ENCODE peak calls at places on chromosomes 16 and 17, in seven cellular contexts. One of them, this sample, is unnamed. For H3K4me1, the result is how much of the 10 kb centered on the place peaks cover.

GRCh38 chr17:38741853-38742421 is 6.2 kb downstream of the PCGF2 start:
- DNase-seq in transverse colon: peak
- DNase-seq in CD8-positive, alpha-beta T cell: no peak
- DNase-seq in stomach: peak
- DNase-seq in left lung: peak
- DNase-seq in sigmoid colon: peak
- DNase-seq in cardiac muscle cell: no peak
- DNase-seq in this sample: no peak

GRCh38 chr16:71412270-71413160 is 29.3 kb downstream of the TLE7 start:
- DNase-seq in transverse colon: peak
- DNase-seq in stomach: peak
- DNase-seq in CD8-positive, alpha-beta T cell: peak
- DNase-seq in sigmoid colon: no peak
- DNase-seq in cardiac muscle cell: peak
- DNase-seq in left lung: peak
- DNase-seq in this sample: peak

GRCh38 chr17:882827-883585 is 96.6 kb downstream of the NXN start:
- DNase-seq in CD8-positive, alpha-beta T cell: no peak
- DNase-seq in stomach: peak
- DNase-seq in sigmoid colon: peak
- DNase-seq in transverse colon: peak
- DNase-seq in cardiac muscle cell: peak
- DNase-seq in left lung: no peak
- DNase-seq in this sample: peak

GRCh38 chr17:76659928-76660614 is 16.5 kb upstream of the ST6GALNAC1 start:
- DNase-seq in left lung: no peak
- DNase-seq in sigmoid colon: peak
- DNase-seq in stomach: no peak
- DNase-seq in cardiac muscle cell: no peak
- DNase-seq in transverse colon: peak
- DNase-seq in CD8-positive, alpha-beta T cell: no peak
- DNase-seq in this sample: no peak

GRCh38 chr16:19697756-19698318 is 20.2 kb downstream of the KNOP1 start:
- DNase-seq in transverse colon: peak
- DNase-seq in stomach: peak
- DNase-seq in left lung: no peak
- DNase-seq in CD8-positive, alpha-beta T cell: no peak
- DNase-seq in cardiac muscle cell: no peak
- DNase-seq in sigmoid colon: no peak
- DNase-seq in this sample: peak

GRCh38 chr17:76022285-76022684 is 4.8 kb downstream of the EVPL start:
- DNase-seq in left lung: no peak
- DNase-seq in transverse colon: no peak
- DNase-seq in CD8-positive, alpha-beta T cell: no peak
- DNase-seq in stomach: no peak
- DNase-seq in sigmoid colon: no peak
- DNase-seq in cardiac muscle cell: no peak
- DNase-seq in this sample: no peak

GRCh38 chr16:53865492-53865863 is 161.5 kb downstream of the FTO start:
- DNase-seq in transverse colon: no peak
- DNase-seq in sigmoid colon: no peak
- DNase-seq in left lung: no peak
- DNase-seq in CD8-positive, alpha-beta T cell: no peak
- DNase-seq in cardiac muscle cell: no peak
- DNase-seq in stomach: no peak
- DNase-seq in this sample: no peak

GRCh38 chr17:48542956-48543853 is 1.7 kb downstream of the HOXB2 start:
- DNase-seq in sigmoid colon: peak
- DNase-seq in stomach: no peak
- DNase-seq in left lung: no peak
- DNase-seq in transverse colon: peak
- DNase-seq in cardiac muscle cell: peak
- DNase-seq in CD8-positive, alpha-beta T cell: peak
- DNase-seq in this sample: peak

GRCh38 chr16:30745082-30745481 is 3.1 kb upstream of the PHKG2 start:
- DNase-seq in cardiac muscle cell: no peak
- DNase-seq in left lung: no peak
- DNase-seq in transverse colon: no peak
- DNase-seq in stomach: no peak
- DNase-seq in CD8-positive, alpha-beta T cell: no peak
- DNase-seq in sigmoid colon: no peak
- DNase-seq in this sample: no peak

GRCh38 chr16:71709231-71709781 is 15.2 kb downstream of the PHLPP2 start:
- DNase-seq in transverse colon: no peak
- DNase-seq in left lung: no peak
- DNase-seq in sigmoid colon: no peak
- DNase-seq in CD8-positive, alpha-beta T cell: no peak
- DNase-seq in stomach: no peak
- DNase-seq in cardiac muscle cell: no peak
- DNase-seq in this sample: no peak

GRCh38 chr16:13919330-13919682 is 648 bp upstream of the ERCC4 start:
- DNase-seq in transverse colon: no peak
- DNase-seq in sigmoid colon: no peak
- DNase-seq in cardiac muscle cell: peak
- DNase-seq in left lung: no peak
- DNase-seq in CD8-positive, alpha-beta T cell: peak
- DNase-seq in stomach: no peak
- DNase-seq in this sample: no peak

GRCh38 chr17:49552070-49552751 is 23.5 kb upstream of the NXPH3 start:
- DNase-seq in cardiac muscle cell: no peak
- DNase-seq in transverse colon: no peak
- DNase-seq in left lung: no peak
- DNase-seq in CD8-positive, alpha-beta T cell: no peak
- DNase-seq in sigmoid colon: no peak
- DNase-seq in stomach: no peak
- DNase-seq in this sample: no peak

GRCh38 chr16:83305092-83305491 is 502.7 kb upstream of the HSBP1 start:
- DNase-seq in transverse colon: no peak
- DNase-seq in stomach: no peak
- DNase-seq in CD8-positive, alpha-beta T cell: no peak
- DNase-seq in left lung: no peak
- DNase-seq in cardiac muscle cell: no peak
- DNase-seq in sigmoid colon: no peak
- DNase-seq in this sample: no peak

GRCh38 chr17:55962931-55963378 is 190.3 kb upstream of the ANKFN1 start:
- DNase-seq in sigmoid colon: no peak
- DNase-seq in left lung: no peak
- DNase-seq in stomach: no peak
- DNase-seq in CD8-positive, alpha-beta T cell: no peak
- DNase-seq in transverse colon: peak
- DNase-seq in cardiac muscle cell: peak
- DNase-seq in this sample: no peak

GRCh38 chr16:4913130-4913773 is 23.7 kb downstream of the PPL start:
- DNase-seq in stomach: no peak
- DNase-seq in transverse colon: no peak
- DNase-seq in sigmoid colon: no peak
- DNase-seq in cardiac muscle cell: no peak
- DNase-seq in left lung: no peak
- DNase-seq in CD8-positive, alpha-beta T cell: no peak
- DNase-seq in this sample: no peak

GRCh38 chr17:73283841-73284282 is 22.2 kb upstream of the CPSF4L start:
- DNase-seq in CD8-positive, alpha-beta T cell: no peak
- DNase-seq in transverse colon: no peak
- DNase-seq in sigmoid colon: peak
- DNase-seq in left lung: no peak
- DNase-seq in stomach: no peak
- DNase-seq in cardiac muscle cell: peak
- DNase-seq in this sample: no peak

GRCh38 chr16:84841787-84842300 is 22.1 kb downstream of the CRISPLD2 start:
- DNase-seq in sigmoid colon: no peak
- DNase-seq in left lung: peak
- DNase-seq in cardiac muscle cell: no peak
- DNase-seq in transverse colon: peak
- DNase-seq in stomach: peak
- DNase-seq in CD8-positive, alpha-beta T cell: no peak
- DNase-seq in this sample: no peak

GRCh38 chr16:66947302-66948033 is 12.2 kb downstream of the CES2 start:
- DNase-seq in sigmoid colon: peak
- DNase-seq in cardiac muscle cell: peak
- DNase-seq in CD8-positive, alpha-beta T cell: peak
- DNase-seq in transverse colon: peak
- DNase-seq in stomach: peak
- DNase-seq in left lung: peak
- DNase-seq in this sample: peak

GRCh38 chr17:49996495-49997255 is 1.7 kb upstream of the DLX3 start:
- DNase-seq in left lung: no peak
- DNase-seq in cardiac muscle cell: peak
- DNase-seq in sigmoid colon: no peak
- DNase-seq in CD8-positive, alpha-beta T cell: peak
- DNase-seq in transverse colon: peak
- DNase-seq in stomach: peak
- DNase-seq in this sample: peak

GRCh38 chr17:8451937-8452614 is 16.4 kb downstream of the NDEL1 start:
- DNase-seq in stomach: no peak
- DNase-seq in left lung: no peak
- DNase-seq in CD8-positive, alpha-beta T cell: no peak
- DNase-seq in cardiac muscle cell: no peak
- DNase-seq in sigmoid colon: no peak
- DNase-seq in transverse colon: no peak
- DNase-seq in this sample: no peak

GRCh38 chr17:81457917-81458555 is 54.6 kb downstream of the ACTG1 start:
- DNase-seq in left lung: no peak
- DNase-seq in stomach: no peak
- DNase-seq in transverse colon: no peak
- DNase-seq in sigmoid colon: no peak
- DNase-seq in CD8-positive, alpha-beta T cell: no peak
- DNase-seq in cardiac muscle cell: no peak
- DNase-seq in this sample: no peak

GRCh38 chr16:86922311-86922710 is 344.0 kb downstream of the FOXL1 start:
- DNase-seq in CD8-positive, alpha-beta T cell: no peak
- DNase-seq in cardiac muscle cell: no peak
- DNase-seq in transverse colon: no peak
- DNase-seq in sigmoid colon: no peak
- DNase-seq in stomach: no peak
- DNase-seq in left lung: no peak
- DNase-seq in this sample: no peak

GRCh38 chr17:74833501-74834361 is 26.0 kb downstream of the GRIN2C start:
- DNase-seq in left lung: peak
- DNase-seq in cardiac muscle cell: no peak
- DNase-seq in stomach: no peak
- DNase-seq in transverse colon: peak
- DNase-seq in CD8-positive, alpha-beta T cell: no peak
- DNase-seq in sigmoid colon: no peak
- DNase-seq in this sample: no peak

GRCh38 chr17:10121971-10122707 is 76.3 kb downstream of the GAS7 start:
- DNase-seq in stomach: no peak
- DNase-seq in CD8-positive, alpha-beta T cell: peak
- DNase-seq in cardiac muscle cell: no peak
- DNase-seq in sigmoid colon: peak
- DNase-seq in transverse colon: no peak
- DNase-seq in left lung: no peak
- DNase-seq in this sample: no peak

GRCh38 chr16:56637814-56638750 is at the start of gene MT1A:
- DNase-seq in left lung: peak
- DNase-seq in sigmoid colon: peak
- DNase-seq in transverse colon: peak
- DNase-seq in CD8-positive, alpha-beta T cell: no peak
- DNase-seq in cardiac muscle cell: peak
- DNase-seq in stomach: peak
- DNase-seq in this sample: peak

GRCh38 chr16:66223176-66223780 is 143.2 kb upstream of the CDH5 start:
- DNase-seq in sigmoid colon: peak
- DNase-seq in stomach: no peak
- DNase-seq in transverse colon: no peak
- DNase-seq in left lung: no peak
- DNase-seq in CD8-positive, alpha-beta T cell: no peak
- DNase-seq in cardiac muscle cell: no peak
- DNase-seq in this sample: peak

GRCh38 chr17:418421-418751 is 65.8 kb upstream of the RPH3AL start:
- DNase-seq in transverse colon: no peak
- DNase-seq in stomach: no peak
- DNase-seq in left lung: no peak
- DNase-seq in sigmoid colon: no peak
- DNase-seq in CD8-positive, alpha-beta T cell: peak
- DNase-seq in cardiac muscle cell: no peak
- DNase-seq in this sample: no peak

GRCh38 chr17:31493656-31494155 is 102.2 kb downstream of the RAB11FIP4 start:
- DNase-seq in sigmoid colon: no peak
- DNase-seq in cardiac muscle cell: no peak
- DNase-seq in CD8-positive, alpha-beta T cell: no peak
- DNase-seq in left lung: no peak
- DNase-seq in stomach: no peak
- DNase-seq in transverse colon: peak
- DNase-seq in this sample: no peak
- H3K4me1 ChIP-seq in sigmoid colon: under half
- H3K4me1 ChIP-seq in cardiac muscle cell: under half
- H3K4me1 ChIP-seq in CD8-positive, alpha-beta T cell: half or more
- H3K4me1 ChIP-seq in left lung: under half
- H3K4me1 ChIP-seq in stomach: half or more
- H3K4me1 ChIP-seq in transverse colon: half or more
- H3K4me1 ChIP-seq in this sample: under half

GRCh38 chr16:49330562-49331201 is 42.9 kb upstream of the C16orf78 start:
- DNase-seq in sigmoid colon: no peak
- DNase-seq in left lung: no peak
- DNase-seq in transverse colon: no peak
- DNase-seq in cardiac muscle cell: no peak
- DNase-seq in CD8-positive, alpha-beta T cell: no peak
- DNase-seq in stomach: no peak
- DNase-seq in this sample: no peak
- TF ChIP-seq CTCF in sigmoid colon: no peak
- TF ChIP-seq CTCF in left lung: no peak
- TF ChIP-seq CTCF in transverse colon: no peak
- TF ChIP-seq CTCF in cardiac muscle cell: no peak
- TF ChIP-seq CTCF in CD8-positive, alpha-beta T cell: no peak
- TF ChIP-seq CTCF in stomach: no peak
- TF ChIP-seq CTCF in this sample: no peak

GRCh38 chr16:11475896-11476630 is 110.7 kb downstream of the LITAF start:
- DNase-seq in transverse colon: no peak
- DNase-seq in cardiac muscle cell: no peak
- DNase-seq in CD8-positive, alpha-beta T cell: no peak
- DNase-seq in stomach: no peak
- DNase-seq in left lung: no peak
- DNase-seq in sigmoid colon: no peak
- DNase-seq in this sample: no peak
- H3K4me1 ChIP-seq in transverse colon: under half
- H3K4me1 ChIP-seq in cardiac muscle cell: under half
- H3K4me1 ChIP-seq in CD8-positive, alpha-beta T cell: under half
- H3K4me1 ChIP-seq in stomach: under half
- H3K4me1 ChIP-seq in left lung: under half
- H3K4me1 ChIP-seq in sigmoid colon: under half
- H3K4me1 ChIP-seq in this sample: under half

GRCh38 chr16:2614761-2615191 is 67.5 kb upstream of the KCTD5 start:
- DNase-seq in sigmoid colon: no peak
- DNase-seq in stomach: no peak
- DNase-seq in left lung: no peak
- DNase-seq in transverse colon: no peak
- DNase-seq in cardiac muscle cell: no peak
- DNase-seq in CD8-positive, alpha-beta T cell: peak
- DNase-seq in this sample: peak

GRCh38 chr16:2610781-2611498 is 71.4 kb upstream of the KCTD5 start:
- DNase-seq in CD8-positive, alpha-beta T cell: no peak
- DNase-seq in stomach: no peak
- DNase-seq in left lung: no peak
- DNase-seq in sigmoid colon: peak
- DNase-seq in transverse colon: no peak
- DNase-seq in cardiac muscle cell: no peak
- DNase-seq in this sample: no peak

GRCh38 chr16:2609827-2610470 is 72.1 kb downstream of the PDPK1 start:
- DNase-seq in transverse colon: no peak
- DNase-seq in CD8-positive, alpha-beta T cell: no peak
- DNase-seq in left lung: no peak
- DNase-seq in sigmoid colon: no peak
- DNase-seq in cardiac muscle cell: no peak
- DNase-seq in stomach: no peak
- DNase-seq in this sample: peak

GRCh38 chr16:2611499-2611862 is 70.8 kb upstream of the KCTD5 start:
- DNase-seq in cardiac muscle cell: no peak
- DNase-seq in transverse colon: no peak
- DNase-seq in left lung: no peak
- DNase-seq in stomach: no peak
- DNase-seq in CD8-positive, alpha-beta T cell: no peak
- DNase-seq in sigmoid colon: no peak
- DNase-seq in this sample: no peak
- TF ChIP-seq CTCF in cardiac muscle cell: no peak
- TF ChIP-seq CTCF in transverse colon: no peak
- TF ChIP-seq CTCF in left lung: no peak
- TF ChIP-seq CTCF in stomach: no peak
- TF ChIP-seq CTCF in CD8-positive, alpha-beta T cell: no peak
- TF ChIP-seq CTCF in sigmoid colon: no peak
- TF ChIP-seq CTCF in this sample: no peak